ENCODE peak calls at places on chromosomes 11 and 22, in four cellular contexts. One of them, this sample, is unnamed.

GRCh38 chr11:708511-708910 is 2.5 kb downstream of the EPS8L2 start:
- DNase-seq in GM04504: no peak
- DNase-seq in endothelial cell: no peak
- DNase-seq in GF-D8: no peak
- DNase-seq in this sample: no peak

GRCh38 chr11:1139441-1140066 is 18.2 kb upstream of the MUC5AC start:
- DNase-seq in GM04504: no peak
- DNase-seq in endothelial cell: no peak
- DNase-seq in GF-D8: no peak
- DNase-seq in this sample: peak; percentile 85

GRCh38 chr22:35310556-35311550 is 11.2 kb downstream of the TOM1 start:
- DNase-seq in endothelial cell: no peak
- DNase-seq in GF-D8: no peak
- DNase-seq in GM04504: no peak
- DNase-seq in this sample: no peak

GRCh38 chr11:129117595-129118350 is 74.4 kb downstream of the ARHGAP32 start:
- DNase-seq in GM04504: peak; percentile 37
- DNase-seq in endothelial cell: peak; percentile 51
- DNase-seq in GF-D8: peak; percentile 80
- DNase-seq in this sample: peak; percentile 87

GRCh38 chr11:30960387-30960992 is 374.3 kb upstream of the MPPED2 start:
- DNase-seq in endothelial cell: no peak
- DNase-seq in GF-D8: no peak
- DNase-seq in GM04504: peak; percentile 6
- DNase-seq in this sample: peak; percentile 49

GRCh38 chr11:47166368-47166767 is 10.3 kb downstream of the ARFGAP2 start:
- DNase-seq in GM04504: no peak
- DNase-seq in endothelial cell: no peak
- DNase-seq in GF-D8: no peak
- DNase-seq in this sample: no peak

GRCh38 chr11:65266210-65266609 is 4.4 kb downstream of the POLA2 start:
- DNase-seq in GM04504: no peak
- DNase-seq in GF-D8: no peak
- DNase-seq in endothelial cell: no peak
- DNase-seq in this sample: no peak

GRCh38 chr11:4017129-4017528 is 77.5 kb upstream of the RRM1 start:
- DNase-seq in GM04504: no peak
- DNase-seq in endothelial cell: no peak
- DNase-seq in GF-D8: no peak
- DNase-seq in this sample: no peak

GRCh38 chr11:110130642-110131238 is 37.5 kb downstream of the ZC3H12C start:
- DNase-seq in endothelial cell: no peak
- DNase-seq in GM04504: no peak
- DNase-seq in GF-D8: no peak
- DNase-seq in this sample: peak; percentile 87

GRCh38 chr11:64893194-64894069 is 15.0 kb upstream of the EHD1 start:
- DNase-seq in GF-D8: no peak
- DNase-seq in endothelial cell: no peak
- DNase-seq in GM04504: no peak
- DNase-seq in this sample: no peak

GRCh38 chr11:126534141-126534805 is 178.8 kb downstream of the ST3GAL4 start:
- DNase-seq in GF-D8: no peak
- DNase-seq in GM04504: no peak
- DNase-seq in endothelial cell: no peak
- DNase-seq in this sample: no peak

This sample was measured in fibroblast of lung.